ENCODE peak calls at places on chromosome 20, in ten cellular contexts. X is fibroblast of lung; E is lower lobe of right lung; B is CD8-positive, alpha-beta T cell; A is bronchial epithelial cell; V is OCI-LY7; Q is AG10803; P is Panc1; T is esophagus squamous epithelium; U is A549. J is an unnamed sample.

GRCh38 chr20:47887477-47888080 is 102.3 kb upstream of the SULF2 start:
- DNase-seq in X (no peak), E (no peak), B (no peak), A (no peak), V (no peak), Q (no peak), P (no peak), T (no peak), U (no peak), J (no peak)

GRCh38 chr20:16942702-16943101 is 194.5 kb downstream of the OTOR start:
- DNase-seq in X (peak), E (no peak), B (no peak), A (peak), V (no peak), Q (peak), P (no peak), T (no peak), U (no peak), J (no peak)

GRCh38 chr20:20317195-20318113 is 50.5 kb upstream of the INSM1 start:
- DNase-seq in X (no peak), E (no peak), B (no peak), A (no peak), V (no peak), Q (no peak), P (no peak), T (no peak), U (no peak), J (no peak)

GRCh38 chr20:602357-602970 is 7.6 kb downstream of the TCF15 start:
- DNase-seq in X (no peak), E (peak), B (no peak), A (no peak), V (no peak), Q (no peak), P (no peak), T (no peak), U (no peak), J (no peak)

GRCh38 chr20:56418385-56418861 is 6.4 kb downstream of the CASS4 start:
- DNase-seq in X (no peak), E (no peak), B (no peak), A (no peak), V (no peak), Q (peak), P (no peak), T (no peak), U (no peak), J (no peak)

GRCh38 chr20:46963758-46964181 is 69.1 kb downstream of the EYA2 start:
- DNase-seq in X (no peak), E (no peak), B (no peak), A (peak), V (peak), Q (peak), P (no peak), T (no peak), U (no peak), J (no peak)

GRCh38 chr20:32483351-32484220 is 101.5 kb downstream of the NOL4L start:
- DNase-seq in X (peak), E (peak), B (peak), A (peak), V (peak), Q (peak), P (no peak), T (no peak), U (peak), J (no peak)

GRCh38 chr20:41716436-41716835 is 98.3 kb upstream of the CHD6 start:
- DNase-seq in X (peak), E (no peak), B (no peak), A (peak), V (no peak), Q (no peak), P (no peak), T (no peak), U (no peak), J (no peak)

GRCh38 chr20:9220874-9221547 is 152.1 kb downstream of the PLCB4 start:
- DNase-seq in X (peak), E (no peak), B (no peak), A (peak), V (no peak), Q (peak), P (no peak), T (no peak), U (no peak), J (peak)

GRCh38 chr20:22684763-22685443 is 100.5 kb upstream of the FOXA2 start:
- DNase-seq in X (no peak), E (no peak), B (no peak), A (peak), V (no peak), Q (no peak), P (no peak), T (no peak), U (peak), J (no peak)

GRCh38 chr20:5689451-5689850 is 60.8 kb upstream of the SHLD1 start:
- DNase-seq in X (no peak), E (no peak), B (no peak), A (no peak), V (no peak), Q (no peak), P (no peak), T (no peak), U (no peak), J (no peak)

GRCh38 chr20:60637801-60638200 is 614.3 kb upstream of the CDH4 start:
- DNase-seq in X (no peak), E (no peak), B (no peak), A (no peak), V (no peak), Q (no peak), P (no peak), T (no peak), U (no peak), J (no peak)

GRCh38 chr20:40882173-40882572 is 146.4 kb upstream of the TOP1 start:
- DNase-seq in X (no peak), E (no peak), B (peak), A (no peak), V (peak), Q (no peak), P (no peak), T (no peak), U (no peak), J (no peak)

GRCh38 chr20:47789081-47789998 is 4.1 kb upstream of the SULF2 start:
- DNase-seq in X (peak), E (no peak), B (no peak), A (no peak), V (no peak), Q (peak), P (no peak), T (no peak), U (no peak), J (no peak)

GRCh38 chr20:57203986-57204385 is 62.5 kb downstream of the BMP7 start:
- DNase-seq in X (no peak), E (no peak), B (no peak), A (peak), V (no peak), Q (no peak), P (no peak), T (no peak), U (no peak), J (no peak)

GRCh38 chr20:58713801-58714339 is 21.3 kb downstream of the NPEPL1 start:
- DNase-seq in X (no peak), E (no peak), B (no peak), A (no peak), V (no peak), Q (no peak), P (no peak), T (no peak), U (no peak), J (no peak)

GRCh38 chr20:17680836-17681740 is 954 bp downstream of the RRBP1 start:
- DNase-seq in X (peak), E (peak), B (peak), A (peak), V (peak), Q (peak), P (no peak), T (peak), U (peak), J (no peak)

GRCh38 chr20:43507150-43508080 is at the start of gene L3MBTL1:
- DNase-seq in X (peak), E (peak), B (no peak), A (peak), V (no peak), Q (peak), P (no peak), T (no peak), U (peak), J (no peak)

GRCh38 chr20:19615629-19616028 is 142.4 kb upstream of the RIN2 start:
- DNase-seq in X (no peak), E (no peak), B (no peak), A (no peak), V (no peak), Q (no peak), P (no peak), T (no peak), U (no peak), J (no peak)

GRCh38 chr20:32510601-32511357 is 74.4 kb downstream of the NOL4L start:
- DNase-seq in X (no peak), E (no peak), B (no peak), A (peak), V (no peak), Q (no peak), P (no peak), T (no peak), U (no peak), J (no peak)

GRCh38 chr20:16654858-16655257 is 75.0 kb upstream of the SNRPB2 start:
- DNase-seq in X (no peak), E (no peak), B (no peak), A (no peak), V (no peak), Q (no peak), P (no peak), T (no peak), U (no peak), J (no peak)

GRCh38 chr20:2942439-2942838 is 69.2 kb downstream of the PTPRA start:
- DNase-seq in X (peak), E (no peak), B (no peak), A (no peak), V (no peak), Q (peak), P (no peak), T (no peak), U (no peak), J (no peak)

GRCh38 chr20:57986776-57987175 is 241.7 kb downstream of the ANKRD60 start:
- DNase-seq in X (no peak), E (no peak), B (no peak), A (no peak), V (no peak), Q (no peak), P (no peak), T (no peak), U (no peak), J (no peak)

GRCh38 chr20:54642733-54643667 is 167.6 kb downstream of the DOK5 start:
- DNase-seq in X (no peak), E (no peak), B (no peak), A (no peak), V (no peak), Q (peak), P (no peak), T (no peak), U (no peak), J (no peak)

GRCh38 chr20:4090756-4091331 is 75.5 kb upstream of the RNF24 start:
- DNase-seq in X (peak), E (no peak), B (no peak), A (no peak), V (no peak), Q (peak), P (no peak), T (no peak), U (peak), J (peak)

GRCh38 chr20:370151-370600 is 10.4 kb upstream of the TRIB3 start:
- DNase-seq in X (no peak), E (peak), B (no peak), A (peak), V (no peak), Q (no peak), P (no peak), T (no peak), U (peak), J (no peak)

GRCh38 chr20:58647162-58647813 is 3.8 kb upstream of the STX16 start:
- DNase-seq in X (no peak), E (no peak), B (no peak), A (no peak), V (peak), Q (no peak), P (no peak), T (no peak), U (no peak), J (no peak)

GRCh38 chr20:32232487-32232886 is 24.8 kb downstream of the POFUT1 start:
- DNase-seq in X (no peak), E (no peak), B (no peak), A (no peak), V (no peak), Q (no peak), P (no peak), T (no peak), U (no peak), J (no peak)

GRCh38 chr20:15673206-15673605 is 900.0 kb downstream of the KIF16B start:
- DNase-seq in X (peak), E (no peak), B (no peak), A (peak), V (no peak), Q (peak), P (no peak), T (no peak), U (no peak), J (peak)

GRCh38 chr20:39880890-39881289 is 808.1 kb downstream of the MAFB start:
- DNase-seq in X (no peak), E (no peak), B (no peak), A (peak), V (no peak), Q (peak), P (no peak), T (no peak), U (peak), J (no peak)

GRCh38 chr20:50540620-50541605 is 30.7 kb downstream of the PTPN1 start:
- DNase-seq in X (peak), E (no peak), B (no peak), A (peak), V (no peak), Q (peak), P (no peak), T (no peak), U (peak), J (peak)
- TF ChIP-seq CTCF in X (no peak), E (no peak), B (no peak), A (no peak), V (no peak), Q (peak), P (no peak), T (no peak), U (no peak), J (peak)

DNA sequence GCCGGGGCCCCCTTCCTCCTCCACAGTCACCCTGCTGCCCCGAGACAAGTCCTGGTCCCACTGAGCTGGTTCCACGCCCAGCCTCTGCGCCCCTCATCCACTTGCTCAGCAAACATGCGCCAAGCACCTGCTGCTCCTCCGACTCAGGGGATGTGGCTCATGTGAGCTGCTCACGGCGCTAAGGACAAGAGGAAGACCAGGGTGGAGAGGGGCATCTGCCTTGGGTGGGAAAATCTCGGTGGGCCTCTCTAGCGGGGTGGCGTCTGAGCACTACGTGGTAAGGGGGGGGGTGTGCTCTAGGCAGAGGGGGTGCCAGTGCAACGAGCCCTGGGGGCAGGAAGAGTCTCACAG is 4.5 kb downstream of the LAMA5 start:
- DNase-seq in X (no peak), E (no peak), B (no peak), A (no peak), V (no peak), Q (no peak), P (no peak), T (no peak), U (no peak), J (no peak)
- H3K4me3 ChIP-seq in X (no peak), E (no peak), B (no peak), A (no peak), V (no peak), Q (no peak), P (peak), T (no peak), U (peak), J (no peak)

GRCh38 chr20:36827541-36828279 is 48.2 kb upstream of the TLDC2 start:
- DNase-seq in X (no peak), E (no peak), B (no peak), A (no peak), V (no peak), Q (peak), P (no peak), T (no peak), U (no peak), J (no peak)

GRCh38 chr20:36835025-36835424 is 40.9 kb upstream of the TLDC2 start:
- DNase-seq in X (no peak), E (no peak), B (no peak), A (no peak), V (no peak), Q (no peak), P (no peak), T (no peak), U (no peak), J (no peak)

GRCh38 chr20:36832791-36833190 is 43.1 kb upstream of the TLDC2 start:
- DNase-seq in X (no peak), E (no peak), B (no peak), A (no peak), V (no peak), Q (no peak), P (no peak), T (no peak), U (no peak), J (no peak)

GRCh38 chr20:36833275-36834020 is 42.5 kb upstream of the TLDC2 start:
- DNase-seq in X (peak), E (no peak), B (no peak), A (no peak), V (no peak), Q (peak), P (no peak), T (no peak), U (no peak), J (no peak)

GRCh38 chr20:36830791-36831691 is 44.9 kb upstream of the TLDC2 start:
- DNase-seq in X (peak), E (peak), B (no peak), A (no peak), V (no peak), Q (peak), P (no peak), T (no peak), U (no peak), J (no peak)
- TF ChIP-seq CTCF in X (peak), E (peak), B (no peak), A (peak), V (peak), Q (peak), P (no peak), T (peak), U (no peak), J (peak)

DNA sequence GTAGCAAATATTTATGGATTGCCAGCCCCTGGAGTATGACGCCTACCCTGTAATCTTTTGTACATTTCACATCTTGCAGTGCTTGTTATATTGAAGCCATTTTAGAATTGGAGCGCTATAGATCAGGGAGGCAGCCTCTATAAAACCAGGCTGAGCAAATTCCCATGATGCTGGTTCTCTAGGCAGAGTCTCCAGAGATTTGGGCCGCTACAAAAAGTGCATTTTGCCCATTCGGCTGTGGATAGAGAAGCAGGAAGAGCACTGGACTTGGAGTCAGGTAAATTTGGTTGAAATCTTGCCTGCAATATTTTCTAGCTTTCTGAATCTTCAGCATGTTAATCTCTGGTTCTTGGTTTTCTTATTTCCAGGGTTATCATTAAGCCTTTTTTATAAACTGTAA is 2.0 kb downstream of the YWHAB start:
- DNase-seq in X (no peak), E (no peak), B (no peak), A (no peak), V (no peak), Q (no peak), P (no peak), T (no peak), U (no peak), J (no peak)
- H3K4me3 ChIP-seq in X (peak), E (peak), B (peak), A (no peak), V (peak), Q (peak), P (peak), T (peak), U (peak), J (peak)

DNA sequence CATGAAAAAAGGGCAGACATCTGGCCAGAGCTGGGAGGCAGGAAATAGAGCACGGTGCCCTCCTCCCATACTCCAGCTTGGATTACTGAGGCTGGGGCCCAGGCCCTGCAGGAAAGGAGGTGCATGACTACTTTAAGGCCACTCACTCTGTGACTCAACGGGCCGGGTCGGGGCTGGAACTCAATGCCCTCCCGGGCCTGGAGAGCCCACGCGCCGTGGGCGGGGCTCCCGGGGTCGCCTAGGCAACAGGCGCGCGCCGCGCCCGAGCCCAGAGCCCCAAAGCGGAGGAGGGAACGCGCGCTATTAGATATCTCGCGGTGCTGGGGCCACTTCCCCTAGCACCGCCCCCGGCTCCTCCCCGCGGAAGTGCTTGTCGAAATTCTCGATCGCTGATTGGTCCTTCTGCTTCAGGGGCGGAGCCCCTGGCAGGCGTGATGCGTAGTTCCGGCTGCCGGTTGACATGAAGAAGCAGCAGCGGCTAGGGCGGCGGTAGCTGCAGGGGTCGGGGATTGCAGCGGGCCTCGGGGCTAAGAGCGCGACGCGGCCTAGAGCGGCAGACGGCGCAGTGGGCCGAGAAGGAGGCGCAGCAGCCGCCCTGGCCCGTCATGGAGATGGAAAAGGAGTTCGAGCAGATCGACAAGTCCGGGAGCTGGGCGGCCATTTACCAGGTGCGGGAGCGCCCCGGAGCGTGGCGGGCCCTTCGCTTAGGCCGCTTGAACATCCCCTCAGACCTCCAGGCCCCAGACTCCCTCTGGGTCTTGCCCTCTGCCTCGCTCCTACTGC is at the start of gene PTPN1:
- DNase-seq in X (peak), E (peak), B (peak), A (peak), V (peak), Q (peak), P (peak), T (peak), U (peak), J (peak)
- TF ChIP-seq CTCF in X (no peak), E (no peak), B (no peak), A (peak), V (no peak), Q (peak), P (no peak), T (peak), U (no peak), J (no peak)

J was measured in epithelial cell of proximal tubule.